ENCODE peak calls at places on chromosomes 4 and X, in eight cellular contexts. P, M, A, X, Z, E, F and Y are unnamed samples.

GRCh38 chrX:14039344-14039743 is 9.7 kb upstream of the GEMIN8 start:
- DNase-seq in P (no peak), M (peak), A (no peak), X (no peak), Z (peak), E (peak), F (peak), Y (peak)

GRCh38 chr4:188161167-188161566 is 21.9 kb downstream of the TRIML1 start:
- DNase-seq in P (peak), M (no peak), A (no peak), X (no peak), Z (no peak), E (no peak), F (no peak), Y (no peak)

GRCh38 chr4:119087121-119087520 is 48.5 kb upstream of the MYOZ2 start:
- DNase-seq in P (no peak), M (no peak), A (no peak), X (no peak), Z (peak), E (no peak), F (no peak), Y (no peak)

GRCh38 chrX:129876734-129877395 is 29.1 kb upstream of the UTP14A start:
- DNase-seq in P (no peak), M (peak), A (no peak), X (no peak), Z (peak), E (peak), F (no peak), Y (no peak)

GRCh38 chrX:53717205-53717604 is 30.7 kb upstream of the HUWE1 start:
- DNase-seq in P (no peak), M (no peak), A (no peak), X (no peak), Z (no peak), E (no peak), F (no peak), Y (no peak)

GRCh38 chr4:168836482-168836881 is 173.6 kb downstream of the CBR4 start:
- DNase-seq in P (no peak), M (no peak), A (no peak), X (no peak), Z (no peak), E (no peak), F (no peak), Y (no peak)

GRCh38 chrX:76428243-76429130 is 977 bp downstream of the MAGEE1 start:
- DNase-seq in P (no peak), M (no peak), A (no peak), X (no peak), Z (no peak), E (no peak), F (no peak), Y (peak)

GRCh38 chr4:159105063-159105414 is 2.2 kb downstream of the RAPGEF2 start:
- DNase-seq in P (no peak), M (no peak), A (no peak), X (no peak), Z (no peak), E (no peak), F (no peak), Y (no peak)

GRCh38 chrX:135396566-135396965 is 25.2 kb upstream of the SMIM10L2A start:
- DNase-seq in P (no peak), M (no peak), A (no peak), X (no peak), Z (no peak), E (no peak), F (no peak), Y (no peak)

GRCh38 chr4:141849367-141849766 is 213.0 kb downstream of the IL15 start:
- DNase-seq in P (no peak), M (no peak), A (no peak), X (no peak), Z (no peak), E (no peak), F (no peak), Y (no peak)

GRCh38 chrX:119496521-119496829 is 28.2 kb downstream of the SLC25A5 start:
- DNase-seq in P (no peak), M (no peak), A (no peak), X (no peak), Z (peak), E (no peak), F (no peak), Y (no peak)

GRCh38 chrX:21745756-21746155 is 12.2 kb downstream of the SMPX start:
- DNase-seq in P (no peak), M (peak), A (no peak), X (no peak), Z (peak), E (peak), F (peak), Y (peak)

GRCh38 chr4:2535386-2536192 is 858 bp upstream of the FAM193A start:
- DNase-seq in P (peak), M (peak), A (no peak), X (no peak), Z (peak), E (peak), F (peak), Y (peak)

GRCh38 chr4:6452897-6453687 is 19.3 kb downstream of the PPP2R2C start:
- DNase-seq in P (no peak), M (no peak), A (no peak), X (no peak), Z (no peak), E (no peak), F (no peak), Y (no peak)

GRCh38 chrX:30620125-30620524 is 33.1 kb upstream of the GK start:
- DNase-seq in P (no peak), M (no peak), A (no peak), X (no peak), Z (no peak), E (no peak), F (no peak), Y (no peak)

GRCh38 chr4:113094327-113094726 is 44.9 kb downstream of the ANK2 start:
- DNase-seq in P (no peak), M (no peak), A (no peak), X (no peak), Z (no peak), E (no peak), F (no peak), Y (no peak)

GRCh38 chr4:6437682-6438264 is 34.6 kb downstream of the PPP2R2C start:
- DNase-seq in P (no peak), M (no peak), A (no peak), X (no peak), Z (no peak), E (no peak), F (no peak), Y (no peak)

GRCh38 chrX:151359341-151359740 is 37.7 kb upstream of the VMA21 start:
- DNase-seq in P (no peak), M (no peak), A (no peak), X (no peak), Z (no peak), E (no peak), F (no peak), Y (no peak)

GRCh38 chr4:41264212-41264611 is 7.5 kb downstream of the UCHL1 start:
- DNase-seq in P (no peak), M (no peak), A (no peak), X (no peak), Z (no peak), E (no peak), F (no peak), Y (no peak)

GRCh38 chr4:140238353-140239041 is 84.5 kb upstream of the MAML3 start:
- DNase-seq in P (peak), M (peak), A (no peak), X (peak), Z (no peak), E (peak), F (no peak), Y (no peak)

GRCh38 chrX:49829016-49829415 is at the start of gene PAGE4:
- DNase-seq in P (no peak), M (no peak), A (no peak), X (no peak), Z (peak), E (peak), F (no peak), Y (no peak)

GRCh38 chr4:22514001-22514400 is 1.9 kb downstream of the ADGRA3 start:
- DNase-seq in P (no peak), M (no peak), A (no peak), X (no peak), Z (peak), E (no peak), F (no peak), Y (no peak)

GRCh38 chrX:11664211-11664888 is 1.4 kb downstream of the ARHGAP6 start:
- DNase-seq in P (no peak), M (no peak), A (no peak), X (no peak), Z (no peak), E (no peak), F (peak), Y (peak)

GRCh38 chrX:138638996-138639395 is 72.5 kb downstream of the FGF13 start:
- DNase-seq in P (no peak), M (no peak), A (no peak), X (no peak), Z (no peak), E (no peak), F (no peak), Y (no peak)

GRCh38 chr4:41693629-41694028 is 54.9 kb downstream of the PHOX2B start:
- DNase-seq in P (no peak), M (no peak), A (no peak), X (no peak), Z (peak), E (peak), F (peak), Y (no peak)

GRCh38 chr4:56611501-56611900 is 69.6 kb downstream of the HOPX start:
- DNase-seq in P (no peak), M (no peak), A (no peak), X (no peak), Z (no peak), E (no peak), F (no peak), Y (no peak)

GRCh38 chr4:26701786-26702227 is 117.9 kb downstream of the TBC1D19 start:
- DNase-seq in P (no peak), M (no peak), A (no peak), X (no peak), Z (no peak), E (no peak), F (no peak), Y (no peak)
- TF ChIP-seq CTCF in P (no peak), M (no peak), A (no peak), X (no peak), Z (no peak), E (no peak), F (no peak), Y (no peak)

DNA sequence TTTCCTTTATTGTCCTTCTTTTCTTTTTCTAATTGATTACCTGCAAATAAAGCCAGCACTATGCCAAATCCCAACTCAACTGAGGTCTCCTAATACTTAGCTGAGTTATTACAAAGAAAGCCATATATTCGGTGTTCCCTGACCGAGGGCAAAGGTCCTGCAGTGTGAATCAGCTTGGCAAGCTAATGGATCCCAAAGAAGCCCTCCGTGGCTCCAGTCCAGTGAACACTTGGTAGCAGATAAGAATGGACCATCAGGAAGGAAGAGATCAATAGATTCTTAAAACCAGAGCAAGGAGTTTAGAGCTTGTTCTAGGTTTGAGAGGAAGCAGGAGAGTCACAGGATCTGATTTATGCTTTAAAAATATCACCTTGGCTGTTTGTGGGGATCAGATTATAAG is 8.5 kb downstream of the LDB2 start:
- DNase-seq in P (no peak), M (no peak), A (no peak), X (no peak), Z (no peak), E (no peak), F (no peak), Y (no peak)
- TF ChIP-seq CTCF in P (no peak), M (no peak), A (no peak), X (no peak), Z (no peak), E (no peak), F (no peak), Y (no peak)

GRCh38 chr4:143558823-143559756 is 45.6 kb downstream of the SMARCA5 start:
- DNase-seq in P (peak), M (peak), A (peak), X (no peak), Z (peak), E (peak), F (peak), Y (peak)

GRCh38 chr4:143564472-143564871 is 51.0 kb downstream of the SMARCA5 start:
- DNase-seq in P (no peak), M (no peak), A (no peak), X (no peak), Z (no peak), E (no peak), F (no peak), Y (no peak)

GRCh38 chr4:143558286-143558685 is 44.8 kb downstream of the SMARCA5 start:
- DNase-seq in P (no peak), M (no peak), A (no peak), X (no peak), Z (no peak), E (no peak), F (no peak), Y (no peak)

GRCh38 chr4:143555676-143556075 is 42.2 kb downstream of the SMARCA5 start:
- DNase-seq in P (no peak), M (no peak), A (no peak), X (no peak), Z (no peak), E (no peak), F (no peak), Y (no peak)

GRCh38 chr4:143559757-143560147 is 46.2 kb downstream of the SMARCA5 start:
- DNase-seq in P (no peak), M (no peak), A (no peak), X (no peak), Z (no peak), E (no peak), F (no peak), Y (peak)
- TF ChIP-seq CTCF in P (no peak), M (no peak), A (no peak), X (no peak), Z (no peak), E (no peak), F (no peak), Y (no peak)

DNA sequence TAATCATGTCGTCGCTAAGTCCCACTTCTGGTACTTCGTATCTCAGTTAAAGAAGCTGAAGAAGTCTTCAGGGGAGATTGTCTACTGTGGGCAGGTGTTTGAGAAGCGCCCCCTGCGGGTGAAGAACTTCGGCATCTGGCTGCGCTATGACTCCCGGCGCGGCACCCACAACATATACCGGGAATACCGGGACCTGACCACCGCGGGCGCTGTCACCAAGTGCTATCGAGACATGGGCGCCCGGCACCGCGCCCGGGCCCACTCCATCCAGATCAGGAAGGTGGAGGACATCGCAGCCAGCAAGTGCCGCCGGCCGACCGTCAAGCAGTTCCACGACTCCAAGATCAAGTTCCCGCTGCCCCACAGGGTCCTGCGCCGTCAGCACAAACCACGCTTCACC is 11.3 kb downstream of the PNCK start:
- DNase-seq in P (no peak), M (no peak), A (no peak), X (no peak), Z (peak), E (peak), F (no peak), Y (peak)
- TF ChIP-seq CTCF in P (peak), M (no peak), A (peak), X (peak), Z (peak), E (peak), F (peak), Y (peak)

GRCh38 chrX:23754664-23755063 is 11.6 kb upstream of the ACOT9 start:
- DNase-seq in P (no peak), M (no peak), A (no peak), X (no peak), Z (no peak), E (no peak), F (no peak), Y (no peak)

GRCh38 chrX:23752740-23753435 is 9.8 kb upstream of the ACOT9 start:
- DNase-seq in P (no peak), M (no peak), A (no peak), X (no peak), Z (peak), E (no peak), F (no peak), Y (no peak)

DNA sequence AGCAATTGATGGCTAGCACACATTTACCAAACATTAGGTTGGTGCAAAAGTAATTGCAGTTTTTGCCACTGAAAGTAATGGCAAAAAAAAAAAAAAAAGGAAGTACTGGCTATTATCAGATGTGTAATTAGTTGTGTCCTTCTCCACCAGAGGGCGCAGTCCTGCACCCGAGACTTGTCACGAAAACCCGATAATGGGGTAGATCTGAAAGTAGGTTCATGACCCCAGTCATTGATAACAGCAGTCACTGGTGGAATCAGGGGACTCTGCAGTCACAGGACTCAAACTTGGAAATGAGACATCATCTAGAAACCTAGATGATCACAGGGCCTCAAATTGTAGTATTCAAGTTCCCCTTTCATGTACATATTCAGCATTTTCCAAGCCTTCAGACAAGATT is 13.1 kb upstream of the ACOT9 start:
- DNase-seq in P (no peak), M (peak), A (peak), X (no peak), Z (peak), E (peak), F (peak), Y (peak)
- TF ChIP-seq CTCF in P (peak), M (peak), A (peak), X (peak), Z (peak), E (peak), F (no peak), Y (peak)

DNA sequence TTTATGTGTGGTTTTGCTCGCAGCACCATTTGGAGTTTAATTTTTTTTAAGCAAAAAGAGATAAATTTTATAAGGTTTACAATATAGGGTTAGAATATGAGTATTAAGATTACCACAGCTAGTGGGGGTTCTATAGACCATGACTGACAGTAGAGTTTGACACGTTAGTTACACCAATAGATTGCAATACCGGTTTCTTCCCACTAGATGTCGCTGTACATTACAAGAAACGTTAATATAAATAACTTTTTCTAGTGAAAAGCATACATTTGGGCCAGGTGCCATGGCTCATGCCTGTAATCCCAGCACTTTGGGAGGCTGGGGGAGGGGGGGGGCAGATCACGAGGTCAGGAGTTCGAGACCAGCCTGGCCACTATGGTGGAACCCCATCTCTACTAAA is 433.6 kb downstream of the MAGEB5 start:
- DNase-seq in P (no peak), M (no peak), A (peak), X (no peak), Z (peak), E (no peak), F (peak), Y (peak)
- TF ChIP-seq CTCF in P (no peak), M (peak), A (peak), X (no peak), Z (peak), E (peak), F (peak), Y (peak)

DNA sequence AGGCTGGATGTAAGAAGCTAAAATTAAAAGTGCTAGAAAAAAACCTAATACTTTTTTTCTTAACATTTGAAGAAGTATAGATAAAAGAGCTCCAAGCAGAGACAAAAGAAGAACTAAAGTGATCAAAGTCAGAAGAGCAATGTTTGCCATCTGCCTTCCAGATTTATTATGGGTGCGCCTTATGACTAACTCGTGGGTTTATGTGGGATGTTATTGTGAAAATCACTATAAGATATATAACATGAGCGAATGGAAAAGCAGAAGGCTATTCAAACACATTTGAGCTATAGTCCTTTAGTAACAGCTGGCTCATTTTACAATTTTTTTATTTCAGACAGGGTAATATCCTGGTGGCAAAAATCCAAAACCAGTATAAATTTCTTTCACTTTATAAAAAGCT is 1040.7 kb downstream of the RAPGEF2 start:
- DNase-seq in P (no peak), M (no peak), A (no peak), X (no peak), Z (no peak), E (no peak), F (no peak), Y (no peak)
- TF ChIP-seq CTCF in P (no peak), M (no peak), A (no peak), X (no peak), Z (no peak), E (no peak), F (no peak), Y (no peak)